ENCODE peak calls at places on chromosomes 16 and 17, in five cellular contexts. X is fibroblast of lung, E is pancreas, Z is uterus, F is psoas muscle. B is an unnamed sample.

GRCh38 chr16:62256406-62256805 is 220.2 kb upstream of the CDH8 start:
- DNase-seq in X (peak), Z (no peak), F (no peak), E (no peak), B (no peak)

GRCh38 chr16:49592507-49593422 is 219.2 kb downstream of the C16orf78 start:
- DNase-seq in E (peak), Z (no peak), F (no peak), X (peak), B (no peak)

GRCh38 chr16:14248791-14249190 is 177.7 kb downstream of the MRTFB start:
- DNase-seq in X (peak), E (no peak), Z (no peak), F (no peak), B (peak)

GRCh38 chr17:5249615-5250014 is 15.0 kb upstream of the SCIMP start:
- DNase-seq in Z (peak), F (peak), E (peak), X (peak), B (peak)

GRCh38 chr17:40909755-40910154 is 24.7 kb upstream of the KRT20 start:
- DNase-seq in X (peak), F (no peak), E (no peak), Z (no peak), B (no peak)

GRCh38 chr17:57158296-57158695 is 73.2 kb downstream of the AKAP1 start:
- DNase-seq in F (no peak), E (no peak), Z (no peak), X (peak), B (no peak)

GRCh38 chr16:21597571-21598030 is 1.8 kb upstream of the METTL9 start:
- DNase-seq in E (no peak), X (no peak), F (no peak), Z (no peak), B (no peak)

GRCh38 chr17:78257810-78258322 is 26.4 kb downstream of the TMEM235 start:
- DNase-seq in X (no peak), Z (no peak), E (no peak), F (no peak), B (no peak)

GRCh38 chr16:9360075-9360474 is 268.6 kb downstream of the HAPSTR1 start:
- DNase-seq in E (peak), X (no peak), Z (no peak), F (no peak), B (peak)

GRCh38 chr17:19546289-19547065 is 12.8 kb downstream of the SLC47A1 start:
- DNase-seq in Z (no peak), E (peak), X (no peak), F (peak), B (no peak)

GRCh38 chr17:8226536-8227237 is 16.3 kb upstream of the AURKB start:
- DNase-seq in F (peak), E (peak), X (peak), Z (peak), B (peak)

GRCh38 chr16:16928532-16929101 is 542.1 kb downstream of the XYLT1 start:
- DNase-seq in F (no peak), Z (no peak), X (no peak), E (no peak), B (no peak)

GRCh38 chr17:76261421-76262215 is 3.5 kb upstream of the UBALD2 start:
- DNase-seq in Z (no peak), E (no peak), F (no peak), X (peak), B (no peak)

GRCh38 chr17:48625502-48626201 is 506 bp downstream of the HOXB9 start:
- DNase-seq in X (no peak), F (no peak), Z (no peak), E (no peak), B (no peak)

GRCh38 chr16:89721644-89722391 is 481 bp downstream of the ZNF276 start:
- DNase-seq in F (peak), E (peak), X (peak), Z (peak), B (peak)

GRCh38 chr17:15261063-15261817 is 3.9 kb downstream of the PMP22 start:
- DNase-seq in X (peak), F (peak), E (peak), Z (peak), B (peak)

GRCh38 chr17:6862822-6863221 is 31.3 kb upstream of the TEKT1 start:
- DNase-seq in X (no peak), Z (no peak), F (no peak), E (no peak), B (no peak)

GRCh38 chr16:20612551-20613470 is 36.6 kb upstream of the ACSM2B start:
- DNase-seq in E (peak), Z (peak), F (peak), X (no peak), B (no peak)

GRCh38 chr17:60398227-60398959 is 6.5 kb upstream of the USP32 start:
- DNase-seq in E (no peak), X (no peak), F (no peak), Z (no peak), B (no peak)

GRCh38 chr17:44557653-44558285 is 485 bp downstream of the FZD2 start:
- DNase-seq in E (peak), F (peak), X (peak), Z (peak), B (no peak)

GRCh38 chr17:17921192-17922082 is 50.8 kb downstream of the TOM1L2 start:
- DNase-seq in E (peak), X (peak), F (no peak), Z (peak), B (no peak)

GRCh38 chr17:56863974-56864373 is 30.0 kb downstream of the DGKE start:
- DNase-seq in F (no peak), Z (no peak), X (no peak), E (no peak), B (no peak)

GRCh38 chr16:25747160-25747758 is 55.5 kb downstream of the HS3ST4 start:
- DNase-seq in E (no peak), Z (no peak), F (no peak), X (no peak), B (no peak)

GRCh38 chr16:50335198-50335958 is 33.4 kb downstream of the BRD7 start:
- DNase-seq in F (no peak), E (no peak), X (no peak), Z (no peak), B (no peak)

GRCh38 chr16:53781023-53781605 is 77.2 kb downstream of the FTO start:
- DNase-seq in Z (no peak), E (no peak), X (peak), F (no peak), B (no peak)

GRCh38 chr16:84058211-84058610 is 15.6 kb upstream of the SLC38A8 start:
- DNase-seq in F (no peak), X (no peak), E (no peak), Z (no peak), B (no peak)

GRCh38 chr17:48901241-48901640 is 7.0 kb upstream of the UBE2Z start:
- DNase-seq in F (no peak), X (no peak), Z (no peak), E (no peak), B (no peak)

GRCh38 chr17:68943123-68943811 is 11.9 kb downstream of the ABCA8 start:
- DNase-seq in F (no peak), E (no peak), X (no peak), Z (no peak), B (no peak)

GRCh38 chr17:76419576-76420245 is 33.2 kb downstream of the UBE2O start:
- DNase-seq in E (no peak), F (no peak), Z (no peak), X (no peak), B (no peak)

GRCh38 chr16:64089697-64090096 is 1032.2 kb downstream of the CDH11 start:
- DNase-seq in Z (no peak), X (peak), F (no peak), E (no peak), B (no peak)

GRCh38 chr17:17682293-17682736 is 1.1 kb downstream of the RAI1 start:
- DNase-seq in F (peak), E (peak), Z (peak), X (peak), B (no peak)

GRCh38 chr16:28984619-28985135 is at the start of gene LAT:
- DNase-seq in F (peak), Z (no peak), E (no peak), X (no peak), B (no peak)

GRCh38 chr17:40419559-40420331 is 2.0 kb upstream of the TOP2A start:
- DNase-seq in F (no peak), E (no peak), Z (no peak), X (no peak), B (no peak)

GRCh38 chr17:7435676-7436555 is 681 bp downstream of the TMEM102 start:
- DNase-seq in E (peak), X (no peak), Z (no peak), F (peak), B (no peak)

GRCh38 chr16:73713301-73713700 is 583.3 kb upstream of the PSMD7 start:
- DNase-seq in X (no peak), Z (no peak), E (no peak), F (no peak), B (peak)

GRCh38 chr16:77877712-77878111 is 89.3 kb downstream of the VAT1L start:
- DNase-seq in X (peak), F (no peak), E (no peak), Z (no peak), B (no peak)

DNA sequence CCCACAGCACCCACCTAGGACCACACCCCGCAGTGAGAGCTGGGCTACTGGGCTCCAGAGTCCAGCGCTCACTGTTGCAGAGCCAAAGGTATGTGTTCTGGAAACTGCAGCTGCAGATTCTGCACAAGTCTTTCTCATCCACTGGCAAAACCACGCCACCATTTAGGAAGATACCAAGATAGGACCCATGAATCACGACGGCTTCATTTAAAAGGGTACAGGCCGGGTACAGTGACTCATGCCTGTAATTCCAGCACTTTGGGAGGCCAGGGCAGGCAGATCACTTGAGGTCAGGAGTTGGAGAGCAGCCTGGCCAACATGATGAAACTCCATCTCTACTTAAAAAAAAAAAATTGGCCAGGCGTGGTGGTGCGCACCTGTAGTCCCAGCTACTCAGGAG is 18.8 kb downstream of the FOXF1 start:
- DNase-seq in X (peak), Z (no peak), E (no peak), F (no peak), B (no peak)
- H3K27ac ChIP-seq in X (no peak), Z (no peak), E (no peak), F (no peak), B (no peak)

GRCh38 chr17:279356-279755 is 73.3 kb downstream of the RPH3AL start:
- DNase-seq in X (no peak), F (no peak), Z (no peak), E (no peak), B (no peak)

GRCh38 chr17:279776-280175 is 72.8 kb downstream of the RPH3AL start:
- DNase-seq in X (no peak), E (no peak), Z (no peak), F (no peak), B (no peak)

GRCh38 chr17:280901-281300 is 71.7 kb downstream of the RPH3AL start:
- DNase-seq in F (no peak), Z (peak), E (peak), X (no peak), B (no peak)

GRCh38 chr17:281365-281999 is 71.1 kb downstream of the RPH3AL start:
- DNase-seq in X (no peak), E (no peak), Z (peak), F (no peak), B (no peak)

DNA sequence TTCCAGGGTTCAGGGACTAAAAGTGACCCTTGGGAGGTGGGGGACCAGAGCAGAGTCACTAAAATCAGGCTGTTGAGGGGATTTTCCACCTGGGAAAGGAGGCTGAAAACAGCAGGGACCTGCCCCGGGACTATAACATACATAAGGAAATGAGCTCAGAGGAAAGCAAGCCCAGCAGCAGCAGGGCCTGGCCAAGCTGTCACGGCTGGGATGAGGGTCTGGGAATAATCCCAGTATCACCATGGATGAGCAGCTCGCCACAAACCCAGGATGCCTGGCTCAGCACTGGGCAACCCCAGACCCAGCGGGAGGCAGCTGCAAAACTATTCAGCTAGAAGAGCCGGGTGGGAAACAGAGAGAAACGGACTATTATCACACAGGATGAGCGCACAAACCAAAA is 72.4 kb downstream of the RPH3AL start:
- DNase-seq in Z (peak), X (no peak), F (no peak), E (peak), B (no peak)
- TF ChIP-seq CTCF in Z (no peak), X (no peak), F (no peak), E (no peak), B (no peak)

GRCh38 chr17:39360537-39360936 is 40.9 kb downstream of the FBXL20 start:
- DNase-seq in E (no peak), F (no peak), X (no peak), Z (no peak), B (no peak)

GRCh38 chr17:39361064-39361463 is 40.4 kb downstream of the FBXL20 start:
- DNase-seq in Z (no peak), X (no peak), F (no peak), E (no peak), B (no peak)

GRCh38 chr17:39365252-39365651 is 36.2 kb downstream of the FBXL20 start:
- DNase-seq in X (peak), F (no peak), Z (no peak), E (no peak), B (no peak)

GRCh38 chr17:39364236-39365025 is 37.0 kb downstream of the FBXL20 start:
- DNase-seq in E (no peak), X (peak), F (no peak), Z (no peak), B (no peak)

DNA sequence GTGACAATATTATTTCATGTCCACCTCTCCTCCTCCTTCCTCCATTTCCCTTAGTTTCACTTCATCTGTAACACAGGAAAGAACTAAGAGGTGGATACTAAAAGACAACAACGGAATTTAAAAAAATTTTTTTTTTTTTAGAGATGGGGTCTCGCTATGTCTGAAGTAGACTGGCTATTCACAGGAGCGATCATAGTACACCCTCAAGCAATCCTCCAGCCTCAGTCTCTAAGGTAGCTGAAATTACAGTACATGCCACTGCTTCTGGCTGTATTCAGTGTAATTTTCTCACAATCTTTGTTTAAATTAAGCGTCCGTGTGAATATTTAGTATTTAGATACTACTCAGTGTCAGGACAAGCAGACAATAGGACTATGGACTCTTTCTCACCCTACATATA is 35.6 kb downstream of the FBXL20 start:
- DNase-seq in Z (no peak), E (no peak), F (no peak), X (no peak), B (no peak)
- H3K27ac ChIP-seq in Z (peak), E (no peak), F (no peak), X (no peak), B (peak)

DNA sequence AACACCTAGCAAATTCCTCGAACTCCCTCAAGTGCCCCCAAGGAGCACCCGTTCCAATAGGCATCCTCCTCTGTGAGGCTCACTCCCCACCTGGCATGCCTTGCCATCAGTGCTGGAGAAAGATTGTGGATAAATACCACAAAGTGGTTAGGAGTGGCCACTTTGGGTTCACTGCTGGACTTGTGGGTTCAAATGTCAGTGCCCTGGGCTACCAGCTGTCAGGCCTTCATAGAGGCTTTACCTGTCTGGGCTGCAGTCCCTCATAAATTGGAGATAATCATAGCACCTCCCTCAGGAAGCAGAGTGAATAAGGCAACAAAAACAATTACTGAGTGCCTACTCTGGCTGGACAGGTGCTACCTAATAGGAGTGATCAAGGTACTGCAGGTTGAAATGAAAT is 1.5 kb upstream of the SYT17 start:
- DNase-seq in X (no peak), Z (no peak), E (no peak), F (no peak), B (no peak)
- TF ChIP-seq CTCF in X (no peak), Z (no peak), E (no peak), F (no peak), B (no peak)

DNA sequence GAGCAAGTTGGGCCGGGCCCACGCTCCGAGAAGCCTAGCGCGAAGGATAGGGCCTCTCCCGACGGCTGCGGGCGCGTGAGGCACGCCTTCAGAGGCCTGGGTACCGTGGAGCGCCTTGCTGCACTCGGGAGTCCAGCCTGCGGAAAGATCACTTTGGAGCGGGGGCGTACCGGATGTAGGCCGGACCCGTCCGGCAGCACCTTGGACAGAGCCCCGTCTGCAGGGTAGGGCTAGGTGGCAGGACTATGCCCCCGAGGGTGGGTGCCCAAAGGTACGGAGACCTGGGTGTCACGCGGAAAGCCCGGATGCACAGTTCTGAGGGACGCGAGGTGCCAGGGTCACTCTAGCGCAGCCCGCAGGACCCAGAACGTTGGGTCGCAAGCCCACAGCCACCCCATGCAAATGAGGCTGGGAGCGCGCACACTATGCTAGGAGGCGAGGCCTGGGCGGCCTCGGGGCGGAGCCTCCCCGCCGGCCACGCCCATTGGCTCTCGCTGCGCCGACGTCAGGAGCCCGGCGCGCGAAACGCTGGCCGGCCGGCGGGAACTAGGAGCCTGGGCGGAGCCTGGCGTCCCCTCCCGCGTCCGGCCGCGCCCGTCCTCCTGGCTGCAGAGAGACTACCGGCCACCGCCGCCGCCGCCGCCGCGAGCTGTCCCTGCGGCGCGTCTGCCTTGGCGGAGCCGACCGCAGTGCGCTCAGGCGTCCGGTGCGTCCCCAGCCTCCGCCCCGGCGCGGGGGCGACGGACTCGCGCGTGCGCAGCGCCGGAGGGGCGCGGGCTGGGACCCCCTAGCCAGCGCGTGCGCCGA is at the start of gene PAQR4:
- DNase-seq in F (peak), E (peak), X (peak), Z (peak), B (peak)
- H3K27ac ChIP-seq in F (peak), E (peak), X (peak), Z (no peak), B (peak)

GRCh38 chr17:64170286-64170685 is 40.3 kb upstream of the ERN1 start:
- DNase-seq in Z (no peak), E (no peak), F (peak), X (no peak), B (no peak)
- TF ChIP-seq CTCF in Z (no peak), E (no peak), F (no peak), X (no peak), B (no peak)